ENCODE peak calls at places on chromosomes 2 and 18, in seven cellular contexts. One of them, this sample, is unnamed.
A peak's percentile ranks its signal among the peaks of the same experiment; 100 is the strongest.

GRCh38 chr2:62270728-62271127 is 74.8 kb downstream of the B3GNT2 start:
- DNase-seq in sigmoid colon: peak; percentile 81
- DNase-seq in testis: peak; percentile 56
- DNase-seq in tibial nerve: no peak
- DNase-seq in A549: no peak
- DNase-seq in adrenal gland: peak; percentile 82
- DNase-seq in Peyer's patch: no peak
- DNase-seq in this sample: peak; percentile 88

GRCh38 chr2:45458909-45459563 is 152.0 kb downstream of the SRBD1 start:
- DNase-seq in tibial nerve: no peak
- DNase-seq in adrenal gland: peak; percentile 65
- DNase-seq in Peyer's patch: no peak
- DNase-seq in A549: peak; percentile 76
- DNase-seq in sigmoid colon: no peak
- DNase-seq in testis: no peak
- DNase-seq in this sample: no peak

GRCh38 chr2:227871375-227871788 is at the start of gene DAW1:
- DNase-seq in testis: peak; percentile 66
- DNase-seq in Peyer's patch: no peak
- DNase-seq in sigmoid colon: no peak
- DNase-seq in tibial nerve: no peak
- DNase-seq in adrenal gland: peak; percentile 65
- DNase-seq in A549: no peak
- DNase-seq in this sample: peak; percentile 34

GRCh38 chr2:908568-908967 is 42.1 kb upstream of the SNTG2 start:
- DNase-seq in testis: no peak
- DNase-seq in Peyer's patch: no peak
- DNase-seq in sigmoid colon: no peak
- DNase-seq in tibial nerve: no peak
- DNase-seq in adrenal gland: peak; percentile 27
- DNase-seq in A549: no peak
- DNase-seq in this sample: no peak

GRCh38 chr18:76496200-76496890 is 1.3 kb upstream of the ZNF516 start:
- DNase-seq in testis: peak; percentile 91
- DNase-seq in Peyer's patch: peak; percentile 33
- DNase-seq in A549: peak; percentile 47
- DNase-seq in sigmoid colon: peak; percentile 90
- DNase-seq in tibial nerve: peak; percentile 62
- DNase-seq in adrenal gland: peak; percentile 81
- DNase-seq in this sample: peak; percentile 92

GRCh38 chr2:179302764-179303561 is 38.3 kb upstream of the SESTD1 start:
- DNase-seq in adrenal gland: no peak
- DNase-seq in tibial nerve: no peak
- DNase-seq in testis: no peak
- DNase-seq in Peyer's patch: no peak
- DNase-seq in sigmoid colon: no peak
- DNase-seq in A549: no peak
- DNase-seq in this sample: no peak

GRCh38 chr2:201470821-201471731 is 19.5 kb downstream of the STRADB start:
- DNase-seq in adrenal gland: no peak
- DNase-seq in tibial nerve: no peak
- DNase-seq in sigmoid colon: no peak
- DNase-seq in A549: no peak
- DNase-seq in testis: no peak
- DNase-seq in Peyer's patch: no peak
- DNase-seq in this sample: peak; percentile 25

GRCh38 chr2:66929632-66930385 is 467.3 kb upstream of the ETAA1 start:
- DNase-seq in testis: peak; percentile 86
- DNase-seq in Peyer's patch: no peak
- DNase-seq in A549: no peak
- DNase-seq in tibial nerve: no peak
- DNase-seq in sigmoid colon: peak; percentile 90
- DNase-seq in adrenal gland: peak; percentile 94
- DNase-seq in this sample: no peak

GRCh38 chr2:160411167-160411566 is 82.4 kb downstream of the RBMS1 start:
- DNase-seq in Peyer's patch: peak; percentile 57
- DNase-seq in tibial nerve: no peak
- DNase-seq in sigmoid colon: no peak
- DNase-seq in adrenal gland: no peak
- DNase-seq in testis: no peak
- DNase-seq in A549: no peak
- DNase-seq in this sample: no peak

GRCh38 chr2:164896634-164897033 is 55.0 kb upstream of the COBLL1 start:
- DNase-seq in testis: no peak
- DNase-seq in A549: peak; percentile 60
- DNase-seq in tibial nerve: no peak
- DNase-seq in adrenal gland: no peak
- DNase-seq in Peyer's patch: no peak
- DNase-seq in sigmoid colon: no peak
- DNase-seq in this sample: peak; percentile 53

GRCh38 chr2:217108575-217109027 is 248.7 kb upstream of the TNP1 start:
- DNase-seq in testis: no peak
- DNase-seq in sigmoid colon: no peak
- DNase-seq in Peyer's patch: no peak
- DNase-seq in tibial nerve: no peak
- DNase-seq in A549: no peak
- DNase-seq in adrenal gland: no peak
- DNase-seq in this sample: peak; percentile 82

GRCh38 chr2:67886423-67886822 is 176.4 kb downstream of the C1D start:
- DNase-seq in tibial nerve: no peak
- DNase-seq in A549: no peak
- DNase-seq in Peyer's patch: no peak
- DNase-seq in adrenal gland: no peak
- DNase-seq in sigmoid colon: no peak
- DNase-seq in testis: no peak
- DNase-seq in this sample: no peak

GRCh38 chr18:35084494-35085449 is 43.6 kb downstream of the MAPRE2 start:
- DNase-seq in A549: no peak
- DNase-seq in testis: no peak
- DNase-seq in sigmoid colon: no peak
- DNase-seq in adrenal gland: no peak
- DNase-seq in tibial nerve: no peak
- DNase-seq in Peyer's patch: no peak
- DNase-seq in this sample: no peak

GRCh38 chr2:127080941-127081769 is 25.8 kb downstream of the BIN1 start:
- DNase-seq in sigmoid colon: no peak
- DNase-seq in adrenal gland: peak; percentile 92
- DNase-seq in A549: no peak
- DNase-seq in testis: peak; percentile 48
- DNase-seq in Peyer's patch: peak; percentile 67
- DNase-seq in tibial nerve: peak; percentile 52
- DNase-seq in this sample: no peak

GRCh38 chr2:172887280-172887679 is 151.6 kb downstream of the RAPGEF4 start:
- DNase-seq in sigmoid colon: no peak
- DNase-seq in testis: no peak
- DNase-seq in tibial nerve: no peak
- DNase-seq in adrenal gland: no peak
- DNase-seq in Peyer's patch: no peak
- DNase-seq in A549: no peak
- DNase-seq in this sample: no peak

GRCh38 chr2:191020742-191021381 is 6.9 kb upstream of the STAT1 start:
- DNase-seq in Peyer's patch: peak; percentile 23
- DNase-seq in A549: peak; percentile 67
- DNase-seq in sigmoid colon: peak; percentile 80
- DNase-seq in adrenal gland: peak; percentile 71
- DNase-seq in tibial nerve: no peak
- DNase-seq in testis: peak; percentile 25
- DNase-seq in this sample: peak; percentile 78

GRCh38 chr2:127695491-127696472 is 5.5 kb upstream of the SFT2D3 start:
- DNase-seq in sigmoid colon: peak; percentile 87
- DNase-seq in tibial nerve: no peak
- DNase-seq in adrenal gland: peak; percentile 78
- DNase-seq in testis: peak; percentile 66
- DNase-seq in A549: peak; percentile 80
- DNase-seq in Peyer's patch: peak; percentile 72
- DNase-seq in this sample: peak; percentile 69

DNA sequence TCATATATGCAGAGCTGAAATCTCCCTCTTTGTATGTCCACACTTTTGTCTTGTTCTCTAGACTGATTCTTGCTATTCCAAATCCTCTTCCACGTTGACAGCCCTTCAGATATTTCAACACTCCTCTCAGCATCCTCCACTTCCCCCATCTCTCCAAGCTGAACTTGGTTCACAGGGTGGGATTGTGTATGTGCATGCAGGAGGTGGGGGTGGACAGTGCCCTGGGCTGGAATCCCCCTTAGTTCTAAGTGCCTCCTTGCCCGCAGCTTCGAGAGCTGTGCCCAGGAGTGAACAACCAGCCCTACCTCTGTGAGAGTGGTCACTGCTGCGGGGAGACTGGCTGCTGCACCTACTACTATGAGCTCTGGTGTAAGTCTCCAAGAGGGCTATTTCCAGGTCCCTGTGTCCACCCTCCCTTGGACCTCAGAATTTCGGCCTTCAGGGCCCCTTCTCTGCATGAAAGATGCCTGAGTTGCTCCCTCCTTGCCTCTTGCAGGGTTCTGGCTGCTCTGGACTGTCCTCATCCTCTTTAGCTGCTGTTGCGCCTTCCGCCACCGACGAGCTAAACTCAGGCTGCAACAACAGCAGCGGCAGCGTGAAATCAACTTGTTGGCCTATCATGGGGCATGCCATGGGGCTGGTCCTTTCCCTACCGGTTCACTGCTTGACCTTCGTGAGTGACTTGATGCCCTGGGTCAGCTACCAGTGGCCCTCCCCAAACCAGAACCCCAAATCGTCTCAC is 1.3 kb downstream of the WBP1 start:
- DNase-seq in testis: no peak
- DNase-seq in Peyer's patch: no peak
- DNase-seq in A549: no peak
- DNase-seq in sigmoid colon: no peak
- DNase-seq in tibial nerve: no peak
- DNase-seq in adrenal gland: no peak
- DNase-seq in this sample: no peak
- TF ChIP-seq POLR2A in testis: no peak
- TF ChIP-seq POLR2A in Peyer's patch: peak; percentile 3
- TF ChIP-seq POLR2A in A549: peak; percentile 16
- TF ChIP-seq POLR2A in sigmoid colon: no peak
- TF ChIP-seq POLR2A in tibial nerve: no peak
- TF ChIP-seq POLR2A in adrenal gland: no peak
- TF ChIP-seq POLR2A in this sample: no peak

GRCh38 chr18:44133483-44133882 is 547.2 kb upstream of the SETBP1 start:
- DNase-seq in sigmoid colon: no peak
- DNase-seq in testis: no peak
- DNase-seq in A549: no peak
- DNase-seq in adrenal gland: no peak
- DNase-seq in tibial nerve: no peak
- DNase-seq in Peyer's patch: no peak
- DNase-seq in this sample: no peak

GRCh38 chr18:44130365-44130942 is 550.2 kb upstream of the SETBP1 start:
- DNase-seq in Peyer's patch: no peak
- DNase-seq in sigmoid colon: no peak
- DNase-seq in A549: peak; percentile 14
- DNase-seq in testis: peak; percentile 55
- DNase-seq in adrenal gland: no peak
- DNase-seq in tibial nerve: no peak
- DNase-seq in this sample: peak; percentile 33

GRCh38 chr18:44134447-44134846 is 546.2 kb upstream of the SETBP1 start:
- DNase-seq in testis: no peak
- DNase-seq in sigmoid colon: no peak
- DNase-seq in tibial nerve: no peak
- DNase-seq in adrenal gland: no peak
- DNase-seq in Peyer's patch: no peak
- DNase-seq in A549: no peak
- DNase-seq in this sample: no peak

GRCh38 chr18:44136326-44136725 is 544.4 kb upstream of the SETBP1 start:
- DNase-seq in tibial nerve: no peak
- DNase-seq in A549: no peak
- DNase-seq in sigmoid colon: no peak
- DNase-seq in adrenal gland: no peak
- DNase-seq in testis: no peak
- DNase-seq in Peyer's patch: no peak
- DNase-seq in this sample: no peak

DNA sequence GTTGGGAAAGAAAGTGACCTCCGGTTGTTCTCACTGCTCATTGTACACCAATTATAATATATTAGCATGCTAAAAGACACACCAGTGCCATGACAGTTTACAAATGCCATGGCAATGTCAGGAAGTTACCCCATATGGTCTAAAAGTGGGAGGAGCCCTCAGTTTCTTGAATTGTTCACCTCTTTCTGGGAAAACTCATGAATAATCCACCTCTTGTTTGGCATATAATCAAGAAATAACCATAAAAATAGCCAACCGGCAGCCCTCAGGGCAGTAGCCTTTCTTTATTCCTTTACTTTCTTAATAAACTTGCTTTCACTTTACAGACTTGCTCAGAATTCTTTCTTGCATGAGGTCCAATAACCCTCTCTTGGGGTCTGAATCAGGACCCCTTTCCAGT is 544.9 kb upstream of the SETBP1 start:
- DNase-seq in sigmoid colon: no peak
- DNase-seq in A549: no peak
- DNase-seq in adrenal gland: no peak
- DNase-seq in tibial nerve: no peak
- DNase-seq in testis: no peak
- DNase-seq in Peyer's patch: no peak
- DNase-seq in this sample: no peak
- TF ChIP-seq POLR2A in sigmoid colon: no peak
- TF ChIP-seq POLR2A in A549: no peak
- TF ChIP-seq POLR2A in adrenal gland: no peak
- TF ChIP-seq POLR2A in tibial nerve: no peak
- TF ChIP-seq POLR2A in testis: no peak
- TF ChIP-seq POLR2A in Peyer's patch: no peak
- TF ChIP-seq POLR2A in this sample: no peak

GRCh38 chr2:101199153-101199810 is 48.1 kb upstream of the TBC1D8 start:
- DNase-seq in A549: peak; percentile 21
- DNase-seq in testis: no peak
- DNase-seq in adrenal gland: no peak
- DNase-seq in Peyer's patch: no peak
- DNase-seq in sigmoid colon: no peak
- DNase-seq in tibial nerve: no peak
- DNase-seq in this sample: no peak

GRCh38 chr2:101197814-101198213 is 46.6 kb upstream of the TBC1D8 start:
- DNase-seq in testis: no peak
- DNase-seq in adrenal gland: no peak
- DNase-seq in Peyer's patch: no peak
- DNase-seq in sigmoid colon: no peak
- DNase-seq in tibial nerve: no peak
- DNase-seq in A549: no peak
- DNase-seq in this sample: no peak

GRCh38 chr2:101196220-101196661 is 45.1 kb upstream of the TBC1D8 start:
- DNase-seq in adrenal gland: no peak
- DNase-seq in sigmoid colon: no peak
- DNase-seq in tibial nerve: no peak
- DNase-seq in testis: no peak
- DNase-seq in Peyer's patch: no peak
- DNase-seq in A549: no peak
- DNase-seq in this sample: no peak

GRCh38 chr2:101200714-101201113 is 49.5 kb upstream of the TBC1D8 start:
- DNase-seq in adrenal gland: no peak
- DNase-seq in tibial nerve: no peak
- DNase-seq in testis: no peak
- DNase-seq in sigmoid colon: no peak
- DNase-seq in Peyer's patch: no peak
- DNase-seq in A549: peak; percentile 14
- DNase-seq in this sample: no peak

GRCh38 chr2:101197215-101197745 is 46.1 kb upstream of the TBC1D8 start:
- DNase-seq in tibial nerve: no peak
- DNase-seq in A549: no peak
- DNase-seq in adrenal gland: no peak
- DNase-seq in Peyer's patch: no peak
- DNase-seq in sigmoid colon: no peak
- DNase-seq in testis: no peak
- DNase-seq in this sample: peak; percentile 54
- TF ChIP-seq POLR2A in tibial nerve: no peak
- TF ChIP-seq POLR2A in A549: no peak
- TF ChIP-seq POLR2A in adrenal gland: no peak
- TF ChIP-seq POLR2A in Peyer's patch: no peak
- TF ChIP-seq POLR2A in sigmoid colon: no peak
- TF ChIP-seq POLR2A in testis: no peak
- TF ChIP-seq POLR2A in this sample: no peak

GRCh38 chr2:57180042-57180567 is 866.5 kb upstream of the VRK2 start:
- DNase-seq in Peyer's patch: no peak
- DNase-seq in sigmoid colon: no peak
- DNase-seq in adrenal gland: no peak
- DNase-seq in A549: no peak
- DNase-seq in tibial nerve: no peak
- DNase-seq in testis: no peak
- DNase-seq in this sample: no peak
- TF ChIP-seq POLR2A in Peyer's patch: no peak
- TF ChIP-seq POLR2A in sigmoid colon: no peak
- TF ChIP-seq POLR2A in adrenal gland: no peak
- TF ChIP-seq POLR2A in A549: no peak
- TF ChIP-seq POLR2A in tibial nerve: no peak
- TF ChIP-seq POLR2A in testis: no peak
- TF ChIP-seq POLR2A in this sample: no peak

This sample was measured in erythroblast.